ENCODE peak calls at places on chromosomes 4 and X, in ten cellular contexts. P, S, W, I, T, E, J, L, R and Z are unnamed samples.

GRCh38 chrX:100731441-100732281 is at the start of gene SYTL4:
- DNase-seq in W (no peak), J (no peak), E (peak; percentile 54), L (no peak), S (no peak), P (no peak), R (no peak), I (peak; percentile 15), T (peak; percentile 60), Z (no peak)

GRCh38 chr4:74111990-74112389 is 13.0 kb upstream of the CXCL2 start:
- DNase-seq in I (no peak), S (no peak), W (no peak), R (no peak), L (peak; percentile 36), E (no peak), T (peak; percentile 37), J (no peak), P (no peak), Z (no peak)

GRCh38 chr4:184534511-184535391 is 60.4 kb upstream of the IRF2 start:
- DNase-seq in I (no peak), R (no peak), T (peak; percentile 31), P (no peak), J (no peak), W (no peak), S (no peak), L (peak; percentile 67), E (peak; percentile 76), Z (no peak)

GRCh38 chrX:39309721-39310152 is 508.5 kb downstream of the MID1IP1 start:
- DNase-seq in T (no peak), R (peak; percentile 2), S (no peak), E (no peak), W (no peak), I (no peak), J (no peak), L (no peak), P (no peak), Z (no peak)

GRCh38 chrX:24266996-24267395 is 46.9 kb downstream of the SUPT20HL2 start:
- DNase-seq in T (no peak), W (no peak), L (peak; percentile 44), E (no peak), R (no peak), P (no peak), J (no peak), I (no peak), S (no peak), Z (no peak)

GRCh38 chrX:13398073-13398823 is 78.4 kb upstream of the ATXN3L start:
- DNase-seq in S (peak; percentile 84), J (no peak), P (no peak), E (peak; percentile 96), R (peak; percentile 93), T (peak; percentile 2), I (no peak), W (no peak), L (peak; percentile 100), Z (no peak)

GRCh38 chr4:2257361-2258001 is 4.4 kb downstream of the MXD4 start:
- DNase-seq in J (no peak), P (no peak), S (peak; percentile 73), E (no peak), I (no peak), W (no peak), T (no peak), L (no peak), R (no peak), Z (no peak)

GRCh38 chrX:129649268-129650182 is 5.2 kb downstream of the APLN start:
- DNase-seq in I (no peak), E (peak; percentile 44), S (no peak), L (peak; percentile 24), J (no peak), R (no peak), T (no peak), W (no peak), P (no peak), Z (no peak)

GRCh38 chr4:113998531-113998930 is 19.1 kb upstream of the ARSJ start:
- DNase-seq in W (no peak), T (no peak), P (no peak), E (no peak), J (no peak), L (no peak), S (no peak), R (no peak), I (no peak), Z (no peak)

GRCh38 chr4:141329174-141329569 is 108.5 kb downstream of the ZNF330 start:
- DNase-seq in S (no peak), P (no peak), I (no peak), E (peak; percentile 54), R (peak; percentile 14), J (no peak), T (no peak), L (peak; percentile 80), W (no peak), Z (no peak)

GRCh38 chrX:51802917-51803688 is 59.9 kb downstream of the GSPT2 start:
- DNase-seq in J (peak; percentile 6), T (peak; percentile 85), W (peak; percentile 36), P (peak; percentile 11), S (peak; percentile 88), I (peak; percentile 71), L (peak; percentile 67), R (peak; percentile 26), E (peak; percentile 43), Z (peak; percentile 21)

GRCh38 chr4:2781911-2782310 is 11.0 kb upstream of the SH3BP2 start:
- DNase-seq in P (no peak), L (no peak), R (no peak), I (no peak), W (no peak), S (no peak), E (no peak), T (no peak), J (no peak), Z (no peak)

GRCh38 chr4:25857851-25858400 is 4.9 kb downstream of the SEL1L3 start:
- DNase-seq in W (no peak), L (no peak), I (no peak), T (no peak), S (peak; percentile 82), R (no peak), J (no peak), E (no peak), P (no peak), Z (no peak)

GRCh38 chrX:106894392-106894909 is 8.7 kb downstream of the RIPPLY1 start:
- DNase-seq in E (peak; percentile 78), P (peak; percentile 25), R (peak; percentile 40), J (no peak), W (peak; percentile 37), I (peak; percentile 34), T (peak; percentile 73), L (peak; percentile 73), S (peak; percentile 52), Z (peak; percentile 17)

GRCh38 chrX:147875866-147876596 is 35.7 kb upstream of the FMR1 start:
- DNase-seq in J (no peak), P (no peak), W (no peak), I (no peak), S (no peak), E (no peak), L (no peak), R (no peak), T (no peak), Z (no peak)

GRCh38 chr4:38663021-38663800 is 788 bp upstream of the KLF3 start:
- DNase-seq in S (peak; percentile 28), J (peak; percentile 39), P (peak; percentile 66), I (no peak), R (no peak), E (no peak), W (no peak), L (no peak), T (peak; percentile 72), Z (no peak)

GRCh38 chr4:104870495-104871228 is 276.0 kb upstream of the TET2 start:
- DNase-seq in T (no peak), J (no peak), P (no peak), L (no peak), S (no peak), E (no peak), W (no peak), I (no peak), R (no peak), Z (no peak)

GRCh38 chr4:8277356-8278008 is 7.9 kb downstream of the HTRA3 start:
- DNase-seq in W (no peak), I (no peak), L (no peak), J (no peak), T (no peak), S (no peak), R (no peak), P (no peak), E (no peak), Z (no peak)

GRCh38 chrX:10567136-10567535 is 53.2 kb downstream of the MID1 start:
- DNase-seq in L (no peak), P (no peak), R (no peak), E (no peak), J (no peak), S (no peak), I (no peak), T (no peak), W (no peak), Z (no peak)